ENCODE peak calls at places on chromosome 6, in seven cellular contexts. One of them, this sample, is unnamed.

GRCh38 chr6:52995913-52996685 is 1.0 kb upstream of the GSTA4 start:
- DNase-seq in ovary: peak
- DNase-seq in neural progenitor cell: peak
- DNase-seq in EL: peak
- DNase-seq in Karpas-422: peak
- DNase-seq in astrocyte of the spinal cord: peak
- DNase-seq in C1 segment of cervical spinal cord: peak
- DNase-seq in this sample: peak

GRCh38 chr6:149055195-149055899 is 262.2 kb upstream of the TAB2 start:
- DNase-seq in ovary: no peak
- DNase-seq in neural progenitor cell: no peak
- DNase-seq in EL: no peak
- DNase-seq in Karpas-422: no peak
- DNase-seq in astrocyte of the spinal cord: no peak
- DNase-seq in C1 segment of cervical spinal cord: no peak
- DNase-seq in this sample: no peak

GRCh38 chr6:27865952-27866369 is 46.2 kb downstream of the OR2B2 start:
- DNase-seq in ovary: no peak
- DNase-seq in neural progenitor cell: peak
- DNase-seq in EL: peak
- DNase-seq in Karpas-422: peak
- DNase-seq in astrocyte of the spinal cord: no peak
- DNase-seq in C1 segment of cervical spinal cord: no peak
- DNase-seq in this sample: no peak

GRCh38 chr6:33273924-33274902 is 2.3 kb downstream of the RPS18 start:
- DNase-seq in ovary: no peak
- DNase-seq in neural progenitor cell: no peak
- DNase-seq in EL: no peak
- DNase-seq in Karpas-422: peak
- DNase-seq in astrocyte of the spinal cord: no peak
- DNase-seq in C1 segment of cervical spinal cord: no peak
- DNase-seq in this sample: no peak

GRCh38 chr6:31354788-31355539 is 2.0 kb downstream of the HLA-B start:
- DNase-seq in ovary: no peak
- DNase-seq in neural progenitor cell: no peak
- DNase-seq in EL: no peak
- DNase-seq in Karpas-422: no peak
- DNase-seq in astrocyte of the spinal cord: no peak
- DNase-seq in C1 segment of cervical spinal cord: no peak
- DNase-seq in this sample: no peak

GRCh38 chr6:31308050-31308844 is 36.4 kb upstream of the HLA-C start:
- DNase-seq in ovary: no peak
- DNase-seq in neural progenitor cell: peak
- DNase-seq in EL: no peak
- DNase-seq in Karpas-422: peak
- DNase-seq in astrocyte of the spinal cord: no peak
- DNase-seq in C1 segment of cervical spinal cord: no peak
- DNase-seq in this sample: no peak

GRCh38 chr6:72955666-72956065 is 269.6 kb downstream of the KHDC1L start:
- DNase-seq in ovary: no peak
- DNase-seq in neural progenitor cell: no peak
- DNase-seq in EL: no peak
- DNase-seq in Karpas-422: no peak
- DNase-seq in astrocyte of the spinal cord: no peak
- DNase-seq in C1 segment of cervical spinal cord: no peak
- DNase-seq in this sample: no peak

GRCh38 chr6:38058022-38058421 is 238.5 kb downstream of the ZFAND3 start:
- DNase-seq in ovary: no peak
- DNase-seq in neural progenitor cell: no peak
- DNase-seq in EL: peak
- DNase-seq in Karpas-422: no peak
- DNase-seq in astrocyte of the spinal cord: peak
- DNase-seq in C1 segment of cervical spinal cord: no peak
- DNase-seq in this sample: no peak

This sample was measured in dorsolateral prefrontal cortex.